ENCODE peak calls at places on chromosomes 5 and 9, in five cellular contexts. P is cardiac fibroblast; Y is endothelial cell of umbilical vein; S is activated CD4-positive, alpha-beta T cell treated with anti-CD3 and anti-CD28 coated beads for 48 hours; W is astrocyte of the hippocampus. F is an unnamed sample.

GRCh38 chr9:68780735-68781134 is 75.7 kb downstream of the PIP5K1B start:
- DNase-seq in S (peak; percentile 42), Y (no peak), P (no peak), W (peak; percentile 21), F (no peak)

GRCh38 chr9:73050887-73051550 is 98.2 kb upstream of the ALDH1A1 start:
- DNase-seq in Y (no peak), P (peak; percentile 12), S (no peak), W (no peak), F (no peak)

GRCh38 chr9:94685359-94685758 is 41.1 kb upstream of the AOPEP start:
- DNase-seq in Y (no peak), P (no peak), W (no peak), S (no peak), F (no peak)

GRCh38 chr9:116502746-116503145 is 184.4 kb upstream of the TRIM32 start:
- DNase-seq in P (no peak), Y (no peak), S (no peak), W (no peak), F (no peak)

GRCh38 chr9:133058550-133059320 is 3.0 kb upstream of the CEL start:
- DNase-seq in S (peak; percentile 23), W (no peak), Y (no peak), P (no peak), F (no peak)

GRCh38 chr5:39461007-39461682 is 36.4 kb upstream of the DAB2 start:
- DNase-seq in W (no peak), S (no peak), P (no peak), Y (no peak), F (no peak)

GRCh38 chr9:120970249-120970648 is 43.7 kb upstream of the TRAF1 start:
- DNase-seq in P (no peak), W (no peak), Y (no peak), S (no peak), F (no peak)

GRCh38 chr9:127928232-127929043 is 2.1 kb downstream of the PIP5KL1 start:
- DNase-seq in Y (no peak), S (no peak), W (no peak), P (no peak), F (no peak)

GRCh38 chr5:157247267-157247666 is 18.7 kb upstream of the CYFIP2 start:
- DNase-seq in S (peak; percentile 63), Y (no peak), P (no peak), W (no peak), F (no peak)

GRCh38 chr9:75414367-75415160 is 326.2 kb downstream of the OSTF1 start:
- DNase-seq in Y (no peak), S (no peak), W (no peak), P (no peak), F (no peak)

GRCh38 chr9:71984388-71985069 is 73.1 kb downstream of the C9orf85 start:
- DNase-seq in W (peak; percentile 69), S (no peak), Y (no peak), P (peak; percentile 74), F (no peak)

GRCh38 chr5:137300411-137301240 is 198.5 kb downstream of the SPOCK1 start:
- DNase-seq in W (peak; percentile 69), Y (peak; percentile 94), S (no peak), P (peak; percentile 74), F (peak; percentile 71)

GRCh38 chr5:174413520-174414314 is 310.7 kb upstream of the MSX2 start:
- DNase-seq in Y (no peak), S (no peak), W (peak; percentile 50), P (peak; percentile 73), F (no peak)

GRCh38 chr9:136629879-136630661 is 32.6 kb upstream of the EGFL7 start:
- DNase-seq in S (peak; percentile 80), P (peak; percentile 50), W (peak; percentile 73), Y (peak; percentile 57), F (no peak)

F was measured in pulmonary artery endothelial cell.